ENCODE peak calls at places on chromosomes 13 and 19, in five cellular contexts. One of them, this sample, is unnamed.

GRCh38 chr19:42596391-42597071 is 1.8 kb upstream of the CEACAM8 start:
- DNase-seq in GM23338: peak; percentile 60
- DNase-seq in PC-9: no peak
- DNase-seq in neural progenitor cell: peak; percentile 54
- DNase-seq in MM.1S: no peak
- DNase-seq in this sample: peak; percentile 24

GRCh38 chr19:4694211-4694987 is 24.3 kb upstream of the MYDGF start:
- DNase-seq in GM23338: no peak
- DNase-seq in PC-9: peak; percentile 88
- DNase-seq in neural progenitor cell: no peak
- DNase-seq in MM.1S: no peak
- DNase-seq in this sample: peak; percentile 100

GRCh38 chr19:35144600-35145436 is 1.8 kb downstream of the FXYD7 start:
- DNase-seq in GM23338: peak; percentile 98
- DNase-seq in PC-9: peak; percentile 93
- DNase-seq in neural progenitor cell: peak; percentile 89
- DNase-seq in MM.1S: no peak
- DNase-seq in this sample: peak; percentile 74

GRCh38 chr13:47858678-47859050 is 142.4 kb downstream of the SUCLA2 start:
- DNase-seq in GM23338: no peak
- DNase-seq in PC-9: no peak
- DNase-seq in neural progenitor cell: no peak
- DNase-seq in MM.1S: no peak
- DNase-seq in this sample: peak; percentile 42

GRCh38 chr13:113327391-113327765 is 30.3 kb downstream of the LAMP1 start:
- DNase-seq in GM23338: no peak
- DNase-seq in PC-9: peak; percentile 28
- DNase-seq in neural progenitor cell: no peak
- DNase-seq in MM.1S: no peak
- DNase-seq in this sample: no peak

GRCh38 chr19:10800488-10800887 is 35.5 kb downstream of the TMED1 start:
- DNase-seq in GM23338: no peak
- DNase-seq in PC-9: no peak
- DNase-seq in neural progenitor cell: no peak
- DNase-seq in MM.1S: no peak
- DNase-seq in this sample: no peak

GRCh38 chr19:42270346-42271044 is 1.4 kb downstream of the CIC start:
- DNase-seq in GM23338: no peak
- DNase-seq in PC-9: peak; percentile 59
- DNase-seq in neural progenitor cell: no peak
- DNase-seq in MM.1S: peak; percentile 71
- DNase-seq in this sample: peak; percentile 57

GRCh38 chr13:101552797-101553196 is 100.3 kb downstream of the ITGBL1 start:
- DNase-seq in GM23338: no peak
- DNase-seq in PC-9: no peak
- DNase-seq in neural progenitor cell: no peak
- DNase-seq in MM.1S: no peak
- DNase-seq in this sample: peak; percentile 11

GRCh38 chr13:75180805-75181455 is 301.0 kb downstream of the TBC1D4 start:
- DNase-seq in GM23338: no peak
- DNase-seq in PC-9: no peak
- DNase-seq in neural progenitor cell: no peak
- DNase-seq in MM.1S: no peak
- DNase-seq in this sample: peak; percentile 78

GRCh38 chr13:27396252-27396846 is 28.1 kb upstream of the GTF3A start:
- DNase-seq in GM23338: no peak
- DNase-seq in PC-9: no peak
- DNase-seq in neural progenitor cell: no peak
- DNase-seq in MM.1S: no peak
- DNase-seq in this sample: no peak

GRCh38 chr13:50493683-50494082 is 349.8 kb downstream of the DLEU7 start:
- DNase-seq in GM23338: no peak
- DNase-seq in PC-9: no peak
- DNase-seq in neural progenitor cell: no peak
- DNase-seq in MM.1S: no peak
- DNase-seq in this sample: no peak

GRCh38 chr13:36543671-36544070 is 111.4 kb downstream of the CCNA1 start:
- DNase-seq in GM23338: no peak
- DNase-seq in PC-9: no peak
- DNase-seq in neural progenitor cell: no peak
- DNase-seq in MM.1S: no peak
- DNase-seq in this sample: no peak

GRCh38 chr19:13887529-13887928 is 10.6 kb downstream of the NANOS3 start:
- DNase-seq in GM23338: no peak
- DNase-seq in PC-9: peak; percentile 67
- DNase-seq in neural progenitor cell: no peak
- DNase-seq in MM.1S: no peak
- DNase-seq in this sample: no peak

GRCh38 chr19:58352760-58353671 is at the start of gene A1BG:
- DNase-seq in GM23338: no peak
- DNase-seq in PC-9: no peak
- DNase-seq in neural progenitor cell: no peak
- DNase-seq in MM.1S: no peak
- DNase-seq in this sample: no peak

GRCh38 chr19:2618611-2619010 is 83.9 kb downstream of the GNG7 start:
- DNase-seq in GM23338: no peak
- DNase-seq in PC-9: peak; percentile 70
- DNase-seq in neural progenitor cell: no peak
- DNase-seq in MM.1S: peak; percentile 38
- DNase-seq in this sample: peak; percentile 75

GRCh38 chr19:53977991-53978731 is 13.3 kb upstream of the CACNG6 start:
- DNase-seq in GM23338: peak; percentile 100
- DNase-seq in PC-9: no peak
- DNase-seq in neural progenitor cell: peak; percentile 99
- DNase-seq in MM.1S: no peak
- DNase-seq in this sample: peak; percentile 44

GRCh38 chr19:14433454-14434156 is 499 bp downstream of the PKN1 start:
- DNase-seq in GM23338: peak; percentile 55
- DNase-seq in PC-9: peak; percentile 42
- DNase-seq in neural progenitor cell: peak; percentile 48
- DNase-seq in MM.1S: peak; percentile 34
- DNase-seq in this sample: peak; percentile 47

DNA sequence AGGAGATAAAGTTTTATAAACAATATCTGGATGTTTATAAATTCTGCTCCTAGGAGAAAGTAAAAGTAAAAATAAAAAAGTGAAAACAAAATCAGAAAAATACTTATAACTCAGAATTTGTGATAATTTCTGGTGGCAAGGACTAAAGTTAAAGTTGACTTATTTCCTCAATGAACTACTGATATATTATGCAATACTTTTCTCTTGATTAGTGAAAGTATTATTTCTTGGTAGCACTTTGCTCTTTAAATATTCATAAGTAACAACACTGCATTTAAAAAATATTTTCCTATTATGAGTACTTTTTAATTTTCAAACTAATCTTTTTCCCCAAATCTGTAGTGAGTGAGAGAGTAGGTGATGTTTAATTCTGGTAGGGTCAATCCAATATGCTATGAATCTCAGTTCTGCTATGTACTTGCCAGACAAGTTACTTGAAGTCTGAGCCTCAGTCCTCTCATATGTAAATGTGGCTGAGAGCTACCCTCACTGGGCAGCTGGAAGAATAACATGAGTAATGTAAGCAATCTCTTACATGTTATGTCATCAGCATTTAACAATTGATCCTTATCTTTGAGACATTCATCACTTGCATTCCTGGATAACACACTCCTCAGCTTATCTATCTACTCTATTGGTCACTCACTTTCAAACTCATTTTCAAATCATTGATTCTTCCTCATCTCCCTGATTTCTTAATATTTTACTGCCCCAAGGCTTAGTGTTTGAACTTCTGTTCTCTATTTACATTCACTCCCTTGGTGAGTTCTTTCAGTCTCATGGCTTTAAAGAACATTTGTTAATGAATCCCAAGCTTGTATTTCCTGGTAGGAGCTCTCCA is 239.0 kb downstream of the RGCC start:
- DNase-seq in GM23338: peak; percentile 63
- DNase-seq in PC-9: peak; percentile 93
- DNase-seq in neural progenitor cell: no peak
- DNase-seq in MM.1S: no peak
- DNase-seq in this sample: peak; percentile 80
- H3F3A ChIP-seq in GM23338: no peaks in the 10 kb centered on the region
- H3F3A ChIP-seq in PC-9: peaks cover 21% of the 10 kb centered on the region
- H3F3A ChIP-seq in neural progenitor cell: no peaks in the 10 kb centered on the region
- H3F3A ChIP-seq in MM.1S: no peaks in the 10 kb centered on the region
- H3F3A ChIP-seq in this sample: no peaks in the 10 kb centered on the region

GRCh38 chr19:18716857-18717256 is 33.4 kb downstream of the CRTC1 start:
- DNase-seq in GM23338: no peak
- DNase-seq in PC-9: no peak
- DNase-seq in neural progenitor cell: no peak
- DNase-seq in MM.1S: no peak
- DNase-seq in this sample: no peak
- TF ChIP-seq EZH2 in GM23338: no peak
- TF ChIP-seq EZH2 in PC-9: no peak
- TF ChIP-seq EZH2 in neural progenitor cell: no peak
- TF ChIP-seq EZH2 in MM.1S: no peak
- TF ChIP-seq EZH2 in this sample: no peak

DNA sequence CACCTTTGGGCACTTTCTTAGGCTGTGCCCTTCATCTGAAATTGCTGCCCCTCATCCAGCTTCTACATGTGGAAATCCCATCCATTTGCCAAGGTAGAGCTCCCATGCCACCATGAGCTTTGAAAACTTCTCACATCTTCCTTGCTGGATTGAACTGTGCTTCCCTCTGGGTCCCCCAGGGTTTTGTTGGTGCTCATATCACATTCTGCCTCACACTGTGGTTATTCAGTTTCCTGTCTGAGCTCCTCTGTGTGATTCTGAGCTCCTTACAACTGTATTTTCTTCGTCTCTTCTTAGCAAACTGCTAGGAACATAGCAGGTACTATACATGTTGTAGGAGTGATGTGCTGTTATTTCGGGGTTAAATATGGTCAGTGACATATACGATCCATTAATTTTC is 74.9 kb upstream of the KL start:
- DNase-seq in GM23338: no peak
- DNase-seq in PC-9: no peak
- DNase-seq in neural progenitor cell: no peak
- DNase-seq in MM.1S: no peak
- DNase-seq in this sample: no peak
- TF ChIP-seq CTCF in GM23338: no peak
- TF ChIP-seq CTCF in PC-9: no peak
- TF ChIP-seq CTCF in neural progenitor cell: no peak
- TF ChIP-seq CTCF in MM.1S: no peak
- TF ChIP-seq CTCF in this sample: no peak

DNA sequence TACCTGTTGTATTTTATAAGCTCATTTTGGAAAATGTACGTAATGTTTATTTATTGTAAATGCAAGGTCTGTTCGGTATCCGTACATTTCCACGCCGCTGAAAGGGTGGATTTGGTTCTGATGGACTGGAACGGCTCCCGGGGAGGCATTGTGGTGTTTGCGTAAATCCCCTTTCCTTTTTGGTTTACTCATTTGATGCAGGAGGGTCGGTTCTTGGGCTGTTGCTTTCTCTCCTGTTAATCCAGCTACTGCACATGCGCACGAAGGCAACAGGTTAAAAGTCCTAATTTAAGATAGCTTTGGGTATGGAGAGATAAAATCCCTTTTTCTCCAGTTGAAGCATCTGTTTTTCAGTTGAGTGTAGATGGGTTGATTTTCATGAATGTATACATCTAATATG is 224.4 kb downstream of the TM9SF2 start:
- DNase-seq in GM23338: no peak
- DNase-seq in PC-9: no peak
- DNase-seq in neural progenitor cell: peak; percentile 85
- DNase-seq in MM.1S: no peak
- DNase-seq in this sample: no peak
- H3F3A ChIP-seq in GM23338: no peaks in the 10 kb centered on the region
- H3F3A ChIP-seq in PC-9: no peaks in the 10 kb centered on the region
- H3F3A ChIP-seq in neural progenitor cell: peaks cover 79% of the 10 kb centered on the region
- H3F3A ChIP-seq in MM.1S: no peaks in the 10 kb centered on the region
- H3F3A ChIP-seq in this sample: no peaks in the 10 kb centered on the region

GRCh38 chr13:112055417-112056206 is 11.3 kb upstream of the SOX1 start:
- DNase-seq in GM23338: peak; percentile 56
- DNase-seq in PC-9: no peak
- DNase-seq in neural progenitor cell: peak; percentile 52
- DNase-seq in MM.1S: no peak
- DNase-seq in this sample: no peak
- TF ChIP-seq EZH2 in GM23338: no peak
- TF ChIP-seq EZH2 in PC-9: no peak
- TF ChIP-seq EZH2 in neural progenitor cell: peak; percentile 74
- TF ChIP-seq EZH2 in MM.1S: no peak
- TF ChIP-seq EZH2 in this sample: no peak